ENCODE peak calls at places on chromosome 6, in seven cellular contexts. O is CD4-positive, alpha-beta T cell; L is neuronal stem cell; D is left ventricle myocardium inferior; P is right lobe of liver; J is gastrocnemius medialis; A is CD4-positive, CD25-positive, alpha-beta regulatory T cell. F is an unnamed sample.

GRCh38 chr6:33621396-33622388 is 570 bp downstream of the ITPR3 start:
- DNase-seq in O (peak), L (no peak), D (peak), P (no peak), J (no peak), A (peak), F (no peak)

GRCh38 chr6:104526383-104526782 is 333.3 kb downstream of the HACE1 start:
- DNase-seq in O (no peak), L (no peak), D (no peak), P (no peak), J (no peak), A (no peak), F (no peak)

GRCh38 chr6:79737172-79737571 is 106.0 kb downstream of the SH3BGRL2 start:
- DNase-seq in O (no peak), L (no peak), D (no peak), P (no peak), J (no peak), A (no peak), F (no peak)

GRCh38 chr6:85676086-85676729 is 33.5 kb upstream of the SYNCRIP start:
- DNase-seq in O (no peak), L (no peak), D (no peak), P (no peak), J (no peak), A (no peak), F (no peak)

GRCh38 chr6:44569931-44570385 is 182.5 kb downstream of the CDC5L start:
- DNase-seq in O (no peak), L (no peak), D (peak), P (peak), J (peak), A (no peak), F (no peak)

GRCh38 chr6:21595265-21595950 is 1.9 kb downstream of the SOX4 start:
- DNase-seq in O (no peak), L (no peak), D (peak), P (peak), J (no peak), A (peak), F (peak)

GRCh38 chr6:149566372-149567193 is at the start of gene GINM1:
- DNase-seq in O (peak), L (no peak), D (peak), P (peak), J (no peak), A (peak), F (no peak)

GRCh38 chr6:87654880-87655454 is 47.1 kb downstream of the AKIRIN2 start:
- DNase-seq in O (no peak), L (no peak), D (no peak), P (no peak), J (no peak), A (no peak), F (no peak)

GRCh38 chr6:148342146-148343027 is at the start of gene SASH1:
- DNase-seq in O (no peak), L (peak), D (peak), P (peak), J (peak), A (peak), F (peak)

GRCh38 chr6:100724696-100725095 is 156.4 kb downstream of the ASCC3 start:
- DNase-seq in O (no peak), L (no peak), D (no peak), P (no peak), J (no peak), A (no peak), F (no peak)

GRCh38 chr6:31453259-31453658 is 44.7 kb upstream of the MICB start:
- DNase-seq in O (no peak), L (no peak), D (no peak), P (no peak), J (no peak), A (no peak), F (no peak)

GRCh38 chr6:68197356-68197755 is 437.7 kb upstream of the ADGRB3 start:
- DNase-seq in O (no peak), L (no peak), D (no peak), P (no peak), J (no peak), A (no peak), F (no peak)

GRCh38 chr6:26338810-26339209 is 26.2 kb upstream of the BTN3A2 start:
- DNase-seq in O (no peak), L (no peak), D (no peak), P (no peak), J (no peak), A (no peak), F (no peak)

GRCh38 chr6:54617730-54618129 is 228.8 kb upstream of the FAM83B start:
- DNase-seq in O (no peak), L (no peak), D (no peak), P (no peak), J (no peak), A (no peak), F (no peak)

GRCh38 chr6:21504790-21505189 is 88.8 kb upstream of the SOX4 start:
- DNase-seq in O (no peak), L (no peak), D (no peak), P (no peak), J (no peak), A (no peak), F (no peak)

GRCh38 chr6:37433657-37434271 is 743 bp downstream of the CMTR1 start:
- DNase-seq in O (peak), L (no peak), D (peak), P (peak), J (no peak), A (peak), F (no peak)

GRCh38 chr6:1917628-1918371 is 308.1 kb downstream of the FOXC1 start:
- DNase-seq in O (no peak), L (no peak), D (no peak), P (no peak), J (no peak), A (peak), F (peak)

GRCh38 chr6:52365317-52365716 is 3.4 kb downstream of the PAQR8 start:
- DNase-seq in O (no peak), L (no peak), D (no peak), P (no peak), J (no peak), A (no peak), F (no peak)

GRCh38 chr6:10184408-10185187 is 230.3 kb downstream of the TFAP2A start:
- DNase-seq in O (no peak), L (no peak), D (no peak), P (no peak), J (no peak), A (no peak), F (no peak)

GRCh38 chr6:135271626-135272025 is 90.5 kb downstream of the MYB start:
- DNase-seq in O (no peak), L (no peak), D (no peak), P (no peak), J (no peak), A (no peak), F (no peak)
- H3K27ac ChIP-seq in O (no peak), L (no peak), D (no peak), P (no peak), J (no peak), A (no peak), F (no peak)

DNA sequence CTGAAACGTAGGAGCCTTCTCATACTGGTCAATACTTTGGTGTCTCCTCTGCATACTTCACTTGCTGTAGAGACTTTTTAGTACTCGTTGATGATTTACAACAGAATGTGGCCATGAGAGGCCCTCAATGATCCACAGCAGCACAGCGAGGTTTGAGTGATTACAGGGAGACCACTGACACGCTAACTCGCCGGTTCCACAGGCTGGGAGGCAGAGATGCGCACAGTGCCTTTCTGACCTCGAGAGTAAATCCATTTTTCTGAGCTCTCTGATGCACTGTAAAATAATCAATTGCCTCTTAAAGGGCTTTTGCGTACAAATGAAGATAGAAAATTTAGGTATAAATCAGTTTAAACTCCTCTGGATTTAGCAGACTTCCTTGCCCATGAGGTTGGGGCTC is 56.2 kb upstream of the TBC1D7 start:
- DNase-seq in O (no peak), L (no peak), D (no peak), P (no peak), J (no peak), A (no peak), F (no peak)
- H3K27ac ChIP-seq in O (no peak), L (no peak), D (no peak), P (peak), J (no peak), A (no peak), F (no peak)

GRCh38 chr6:89750338-89750737 is 69.3 kb downstream of the MDN1 start:
- DNase-seq in O (no peak), L (no peak), D (no peak), P (no peak), J (no peak), A (no peak), F (no peak)
- H3K27ac ChIP-seq in O (no peak), L (no peak), D (no peak), P (peak), J (no peak), A (no peak), F (no peak)

GRCh38 chr6:43506667-43507471 is 3.3 kb downstream of the LRRC73 start:
- DNase-seq in O (peak), L (peak), D (peak), P (peak), J (peak), A (peak), F (peak)
- H3K27ac ChIP-seq in O (no peak), L (no peak), D (no peak), P (no peak), J (no peak), A (no peak), F (no peak)

GRCh38 chr6:150799276-150799805 is 66.2 kb upstream of the MTHFD1L start:
- DNase-seq in O (no peak), L (no peak), D (no peak), P (no peak), J (no peak), A (no peak), F (no peak)
- H3K27ac ChIP-seq in O (no peak), L (no peak), D (no peak), P (no peak), J (no peak), A (no peak), F (no peak)

GRCh38 chr6:96927660-96928059 is 3.1 kb downstream of the KLHL32 start:
- DNase-seq in O (no peak), L (no peak), D (no peak), P (no peak), J (no peak), A (no peak), F (no peak)
- H3K27ac ChIP-seq in O (no peak), L (no peak), D (no peak), P (no peak), J (no peak), A (no peak), F (no peak)

GRCh38 chr6:11714116-11714797 is 64.3 kb downstream of the ADTRP start:
- DNase-seq in O (no peak), L (no peak), D (no peak), P (no peak), J (no peak), A (peak), F (no peak)
- H3K27ac ChIP-seq in O (peak), L (peak), D (no peak), P (no peak), J (no peak), A (peak), F (no peak)

DNA sequence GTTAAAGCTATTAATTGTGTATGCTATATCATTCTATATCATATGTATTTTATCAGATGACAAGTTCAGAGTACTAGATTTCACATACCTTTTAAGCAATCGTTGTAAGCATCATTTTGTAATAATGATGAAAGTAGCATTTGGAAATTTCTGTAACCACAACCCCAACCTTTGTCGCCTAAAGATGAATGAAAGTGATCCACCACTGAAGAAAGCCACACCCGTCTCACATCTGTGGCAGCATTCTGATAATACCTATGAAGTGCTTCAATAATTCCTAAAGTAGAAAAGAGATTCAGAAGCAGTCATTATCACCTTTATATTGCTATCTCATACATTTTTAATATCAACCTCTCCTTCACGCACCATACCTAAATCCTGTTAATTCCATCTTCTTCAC is 16.6 kb downstream of the ZUP1 start:
- DNase-seq in O (no peak), L (no peak), D (no peak), P (no peak), J (no peak), A (no peak), F (no peak)
- H3K27ac ChIP-seq in O (no peak), L (no peak), D (no peak), P (no peak), J (no peak), A (no peak), F (no peak)

DNA sequence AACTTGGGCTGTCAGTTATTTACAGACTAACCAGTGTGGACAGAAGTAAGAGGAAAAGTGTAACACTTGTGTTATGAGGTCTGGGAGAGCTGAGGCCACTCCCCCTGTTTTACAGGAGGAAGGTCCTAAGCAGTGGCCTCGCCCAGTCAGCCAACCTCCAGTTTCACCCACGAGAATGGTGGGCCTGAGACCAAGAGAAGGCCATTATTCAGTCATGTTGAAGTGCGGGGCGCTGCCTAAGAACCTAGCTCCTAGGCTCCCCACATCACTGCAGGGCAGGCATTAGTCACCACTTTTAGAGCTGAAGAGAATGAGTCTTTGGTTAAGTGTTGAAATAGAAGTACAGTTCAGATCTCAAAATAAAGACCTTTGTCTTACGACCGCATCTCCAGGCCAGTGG is 27.9 kb downstream of the CDYL start:
- DNase-seq in O (no peak), L (no peak), D (no peak), P (no peak), J (no peak), A (no peak), F (no peak)
- H3K27ac ChIP-seq in O (no peak), L (no peak), D (no peak), P (no peak), J (no peak), A (no peak), F (no peak)

GRCh38 chr6:108876929-108877775 is 28.9 kb downstream of the ARMC2 start:
- DNase-seq in O (no peak), L (no peak), D (peak), P (no peak), J (peak), A (no peak), F (peak)

GRCh38 chr6:108873971-108874370 is 25.7 kb downstream of the ARMC2 start:
- DNase-seq in O (no peak), L (no peak), D (no peak), P (no peak), J (no peak), A (no peak), F (no peak)

GRCh38 chr6:108874470-108875160 is 26.4 kb downstream of the ARMC2 start:
- DNase-seq in O (no peak), L (no peak), D (no peak), P (no peak), J (no peak), A (peak), F (no peak)

GRCh38 chr6:108873251-108873650 is 25.0 kb downstream of the ARMC2 start:
- DNase-seq in O (no peak), L (no peak), D (no peak), P (no peak), J (no peak), A (no peak), F (no peak)

DNA sequence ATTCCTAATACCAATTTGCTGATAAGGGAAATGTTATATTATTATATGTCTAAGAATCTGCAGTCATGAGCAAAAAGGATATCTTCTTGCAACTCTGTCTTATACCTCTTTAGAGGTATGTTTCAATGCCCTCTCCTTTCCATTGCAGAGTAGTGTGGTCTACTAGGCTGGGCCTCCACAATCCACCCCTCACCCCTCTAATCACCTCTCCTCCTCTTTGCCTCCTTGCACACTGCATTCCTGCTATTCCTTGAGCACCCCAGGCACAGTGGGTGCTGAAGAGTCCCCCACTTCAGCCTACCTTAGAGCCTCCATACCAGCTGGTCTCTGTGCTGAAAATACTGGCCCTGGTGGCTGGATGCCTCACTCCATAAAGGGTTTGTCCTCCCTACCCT is 26.9 kb downstream of the ARMC2 start:
- DNase-seq in O (no peak), L (no peak), D (no peak), P (no peak), J (no peak), A (no peak), F (no peak)
- H3K27ac ChIP-seq in O (no peak), L (no peak), D (peak), P (peak), J (no peak), A (peak), F (peak)